ENCODE peak calls at places on chromosomes 11 and 22, in four cellular contexts. A is A549, Q is HepG2, L is K562. U is an unnamed sample.

GRCh38 chr22:38017939-38018885 is 33.9 kb upstream of the SOX10 start:
- DNase-seq in Q (no peak), L (no peak), A (no peak), U (no peak)

GRCh38 chr11:17076517-17077239 is 789 bp downstream of the RPS13 start:
- DNase-seq in L (no peak), A (no peak), Q (no peak), U (peak; percentile 2)

GRCh38 chr11:107859459-107860239 is 1.1 kb upstream of the SLC35F2 start:
- DNase-seq in L (peak; percentile 13), A (peak; percentile 41), Q (no peak), U (no peak)

GRCh38 chr11:65573391-65574146 is 1.2 kb downstream of the FAM89B start:
- DNase-seq in A (no peak), Q (no peak), L (no peak), U (no peak)

GRCh38 chr22:49555526-49555925 is 272.1 kb downstream of the BRD1 start:
- DNase-seq in Q (no peak), L (no peak), A (no peak), U (no peak)

GRCh38 chr11:64760759-64761417 is 1.1 kb upstream of the PYGM start:
- DNase-seq in Q (no peak), A (no peak), L (peak; percentile 30), U (no peak)

GRCh38 chr11:76766521-76766920 is 16.6 kb upstream of the TSKU start:
- DNase-seq in Q (no peak), A (no peak), L (no peak), U (no peak)

GRCh38 chr11:72814139-72814830 is at the start of gene ATG16L2:
- DNase-seq in A (peak; percentile 93), Q (peak; percentile 64), L (peak; percentile 93), U (peak; percentile 76)

GRCh38 chr11:22244986-22245592 is 52.2 kb downstream of the ANO5 start:
- DNase-seq in Q (peak; percentile 20), L (peak; percentile 7), A (peak; percentile 6), U (peak; percentile 19)

GRCh38 chr11:82790723-82791487 is 57.2 kb upstream of the FAM181B start:
- DNase-seq in A (no peak), Q (no peak), L (peak; percentile 60), U (no peak)

GRCh38 chr22:41574847-41575381 is 14.1 kb downstream of the CSDC2 start:
- DNase-seq in L (no peak), A (no peak), Q (no peak), U (peak; percentile 19)

GRCh38 chr22:41575533-41575932 is 14.1 kb downstream of the PMM1 start:
- DNase-seq in A (no peak), L (no peak), Q (no peak), U (no peak)

GRCh38 chr22:41578114-41578513 is 11.5 kb downstream of the PMM1 start:
- DNase-seq in Q (no peak), L (no peak), A (no peak), U (no peak)

GRCh38 chr22:41578818-41579217 is 10.8 kb downstream of the PMM1 start:
- DNase-seq in Q (no peak), L (no peak), A (no peak), U (no peak)

DNA sequence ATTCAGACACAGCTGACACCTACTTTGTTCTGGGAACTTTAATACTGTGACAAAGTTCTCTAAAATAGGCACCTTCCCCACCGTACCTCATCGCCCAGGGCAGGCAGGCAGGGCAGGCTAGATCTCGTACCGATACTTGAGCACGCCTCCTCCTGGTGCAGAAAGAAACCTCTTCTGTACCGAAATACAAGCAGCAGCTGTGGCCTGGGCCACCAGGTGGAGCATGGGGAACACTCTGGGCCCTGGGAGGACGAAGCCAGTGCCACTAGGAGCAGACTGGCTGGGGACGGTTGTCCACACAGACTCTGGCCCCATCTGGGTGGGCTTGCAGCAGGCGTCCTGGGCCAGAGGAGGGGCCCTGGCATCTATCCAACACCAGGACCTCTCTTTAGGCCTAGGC is 12.8 kb downstream of the PMM1 start:
- DNase-seq in L (peak; percentile 72), A (peak; percentile 60), Q (peak; percentile 82), U (peak; percentile 52)
- TF ChIP-seq SMC3 in L (peak; percentile 78), A (peak; percentile 73), Q (peak; percentile 98), U (peak; percentile 63)

DNA sequence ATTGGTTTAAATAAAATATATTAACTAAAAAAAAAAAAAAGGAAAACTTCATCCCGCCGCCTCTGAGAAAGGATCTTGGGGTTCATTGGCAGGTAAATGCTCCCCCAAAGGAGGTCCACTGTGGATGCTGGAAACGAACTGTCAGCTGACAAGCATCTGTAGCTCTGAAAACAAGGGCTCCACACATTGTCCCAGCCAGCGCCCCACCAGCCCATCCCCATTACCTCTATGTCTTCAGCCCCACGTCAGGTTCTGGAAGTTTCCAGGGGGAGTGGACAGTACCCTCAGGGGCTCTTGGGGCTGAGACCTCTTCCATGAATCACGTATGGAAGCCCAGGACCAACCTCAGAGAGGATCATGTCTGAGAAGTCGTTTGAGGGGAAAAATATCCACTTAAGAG is 66.4 kb upstream of the WNT7B start:
- DNase-seq in A (no peak), Q (no peak), L (no peak), U (no peak)
- TF ChIP-seq SMC3 in A (no peak), Q (no peak), L (no peak), U (no peak)

DNA sequence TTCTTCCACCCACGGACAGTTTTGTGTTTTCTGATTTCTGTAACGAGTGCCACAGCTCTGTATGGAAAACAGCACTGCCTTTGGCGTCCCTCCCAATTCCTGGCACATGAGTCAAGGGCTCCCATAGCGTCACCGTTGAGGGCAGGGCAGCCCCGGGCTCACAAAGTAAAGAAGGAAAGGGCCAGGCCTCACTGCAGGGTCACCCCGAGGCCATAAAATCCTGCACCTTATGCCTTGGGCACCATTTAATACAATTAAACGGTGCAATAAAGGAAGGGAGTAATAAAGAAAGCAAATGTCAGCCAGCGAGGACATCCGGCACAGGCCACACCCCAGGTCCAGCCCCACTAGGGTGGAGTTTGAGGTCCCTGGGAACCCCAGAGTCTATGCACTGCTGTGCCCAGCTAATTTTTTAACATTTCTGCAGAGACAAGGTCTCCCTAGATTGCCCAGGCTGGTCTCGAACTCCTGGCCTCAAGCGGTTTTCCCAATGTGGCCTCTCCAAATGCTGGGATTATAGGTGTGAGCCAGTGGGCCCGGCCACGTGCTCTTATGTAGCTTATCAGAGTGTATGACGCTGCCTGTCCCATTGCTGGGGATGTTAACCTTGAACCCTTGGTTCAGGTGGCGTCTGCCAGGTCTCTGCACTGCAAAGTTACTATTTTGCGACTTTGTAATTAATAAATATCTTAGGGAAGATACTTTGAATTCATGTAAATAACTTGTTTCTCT is 13.6 kb upstream of the MUC2 start:
- DNase-seq in L (no peak), Q (no peak), A (peak; percentile 83), U (peak; percentile 56)
- TF ChIP-seq SMC3 in L (no peak), Q (no peak), A (no peak), U (no peak)

DNA sequence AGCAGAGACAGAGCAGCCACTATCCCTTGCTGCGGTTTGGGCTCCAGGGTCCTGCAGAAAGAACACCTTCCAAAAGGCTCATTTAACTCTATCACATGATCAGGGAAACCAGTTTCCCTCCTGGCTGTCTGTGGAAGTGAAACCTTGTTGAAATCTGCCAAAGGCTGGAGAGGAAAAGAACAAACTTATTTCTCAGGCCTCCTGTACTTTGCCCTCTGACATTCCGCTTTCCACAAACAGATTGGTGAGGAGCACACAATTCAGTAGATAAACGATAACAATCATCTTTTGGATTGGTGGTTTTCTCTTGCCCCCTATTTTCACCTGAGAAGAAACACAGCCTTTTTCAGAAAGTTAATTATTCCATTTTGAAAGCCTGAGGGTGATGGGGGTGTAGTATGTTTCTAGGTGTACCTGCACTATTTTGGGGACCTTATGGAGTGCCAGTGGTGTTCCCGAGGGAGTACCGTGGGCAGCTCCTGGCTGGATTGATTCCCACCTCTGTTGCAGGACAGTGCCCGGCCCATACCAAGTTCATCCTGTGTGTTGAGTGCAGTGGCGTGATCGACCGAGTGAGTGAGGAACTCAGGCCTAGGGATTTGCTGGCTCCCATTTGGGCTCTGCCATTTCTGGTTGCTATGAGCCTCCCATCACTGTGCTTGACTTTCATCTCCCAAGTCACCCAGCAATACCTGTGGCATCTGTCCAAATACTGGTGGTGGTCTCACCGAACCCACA is 102.0 kb downstream of the TBC1D22A start:
- DNase-seq in L (no peak), Q (peak; percentile 88), A (no peak), U (no peak)
- TF ChIP-seq SMC3 in L (no peak), Q (peak; percentile 14), A (no peak), U (no peak)

GRCh38 chr22:31085928-31086327 is 4.8 kb downstream of the SMTN start:
- DNase-seq in Q (no peak), A (no peak), L (no peak), U (no peak)

GRCh38 chr22:31084811-31085492 is 3.8 kb downstream of the SMTN start:
- DNase-seq in L (peak; percentile 89), A (no peak), Q (no peak), U (peak; percentile 75)

GRCh38 chr22:31083923-31084810 is 3.0 kb downstream of the SMTN start:
- DNase-seq in A (no peak), Q (no peak), L (peak; percentile 38), U (no peak)

GRCh38 chr22:31086703-31087330 is 5.7 kb downstream of the SMTN start:
- DNase-seq in A (no peak), L (peak; percentile 27), Q (no peak), U (no peak)

GRCh38 chr22:31085493-31085824 is 4.3 kb downstream of the SMTN start:
- DNase-seq in Q (no peak), L (no peak), A (no peak), U (no peak)
- TF ChIP-seq SMC3 in Q (no peak), L (no peak), A (no peak), U (no peak)

GRCh38 chr11:130413383-130414106 is 14.9 kb downstream of the ADAMTS8 start:
- DNase-seq in Q (no peak), A (peak; percentile 50), L (no peak), U (peak; percentile 95)
- TF ChIP-seq SMC3 in Q (no peak), A (no peak), L (no peak), U (no peak)

GRCh38 chr11:1508986-1509385 is 22.4 kb upstream of the MOB2 start:
- DNase-seq in A (no peak), L (no peak), Q (no peak), U (no peak)
- TF ChIP-seq SMC3 in A (no peak), L (no peak), Q (no peak), U (no peak)

GRCh38 chr22:39773976-39774539 is 119.5 kb downstream of the ENTHD1 start:
- DNase-seq in L (peak; percentile 39), A (no peak), Q (no peak), U (peak; percentile 0)
- TF ChIP-seq SMC3 in L (no peak), A (no peak), Q (no peak), U (no peak)

GRCh38 chr11:133835258-133836075 is 9.8 kb downstream of the SPATA19 start:
- DNase-seq in A (peak; percentile 43), L (peak; percentile 22), Q (peak; percentile 61), U (peak; percentile 4)

GRCh38 chr11:133833101-133833898 is 12.0 kb downstream of the SPATA19 start:
- DNase-seq in Q (no peak), A (no peak), L (no peak), U (no peak)

GRCh38 chr11:133836076-133836548 is 9.2 kb downstream of the SPATA19 start:
- DNase-seq in L (no peak), A (no peak), Q (no peak), U (no peak)

GRCh38 chr11:133833899-133834296 is 11.4 kb downstream of the SPATA19 start:
- DNase-seq in Q (no peak), A (no peak), L (no peak), U (no peak)

GRCh38 chr11:133834399-133835257 is 10.7 kb downstream of the SPATA19 start:
- DNase-seq in Q (no peak), L (no peak), A (no peak), U (no peak)
- TF ChIP-seq SMC3 in Q (no peak), L (no peak), A (no peak), U (no peak)

GRCh38 chr11:78256962-78257361 is 68.2 kb downstream of the USP35 start:
- DNase-seq in A (no peak), L (peak; percentile 75), Q (no peak), U (peak; percentile 92)
- TF ChIP-seq SMC3 in A (no peak), L (no peak), Q (no peak), U (no peak)

U was measured in IMR-90.